ENCODE peak calls at places on chromosomes 3 and 15, in six cellular contexts. H, Z, A, B, P and U are unnamed samples.

GRCh38 chr3:63864008-63864871 is 573 bp downstream of the ATXN7 start:
- DNase-seq in Z (no peak), P (peak), B (no peak), A (peak), H (peak), U (peak)

GRCh38 chr3:107208796-107209195 is 168.4 kb upstream of the CCDC54 start:
- DNase-seq in A (no peak), B (no peak), P (no peak), Z (no peak), H (no peak), U (no peak)

GRCh38 chr3:16350041-16350952 is 85.3 kb downstream of the OXNAD1 start:
- DNase-seq in A (no peak), B (no peak), H (no peak), P (no peak), Z (no peak), U (no peak)

GRCh38 chr15:83930813-83931212 is 276.9 kb downstream of the ADAMTSL3 start:
- DNase-seq in H (no peak), P (no peak), B (no peak), A (no peak), Z (no peak), U (peak)

GRCh38 chr3:139793408-139793807 is 115.6 kb upstream of the NMNAT3 start:
- DNase-seq in B (no peak), H (no peak), A (no peak), P (no peak), Z (no peak), U (no peak)

GRCh38 chr3:42683875-42684593 is 1.3 kb upstream of the KLHL40 start:
- DNase-seq in P (peak), B (peak), H (peak), Z (no peak), A (peak), U (peak)

GRCh38 chr3:117630885-117631284 is 921.3 kb downstream of the TUSC7 start:
- DNase-seq in A (no peak), H (no peak), Z (no peak), B (no peak), P (no peak), U (no peak)

GRCh38 chr15:85525755-85526154 is 145.4 kb downstream of the AKAP13 start:
- DNase-seq in B (no peak), A (no peak), Z (no peak), H (no peak), P (no peak), U (no peak)

GRCh38 chr15:63060699-63061098 is 18.2 kb downstream of the TPM1 start:
- DNase-seq in Z (no peak), B (no peak), H (peak), A (no peak), P (no peak), U (no peak)

GRCh38 chr3:161576733-161577510 is 80.3 kb downstream of the OTOL1 start:
- DNase-seq in B (no peak), A (no peak), P (no peak), Z (no peak), H (no peak), U (no peak)

GRCh38 chr3:16427309-16427965 is 86.1 kb downstream of the RFTN1 start:
- DNase-seq in B (peak), H (no peak), P (peak), Z (no peak), A (no peak), U (no peak)

GRCh38 chr3:9408546-9408945 is 11.1 kb downstream of the SETD5 start:
- DNase-seq in A (no peak), P (no peak), Z (no peak), H (no peak), B (no peak), U (no peak)

GRCh38 chr3:86988235-86988634 is 2.7 kb downstream of the VGLL3 start:
- DNase-seq in A (no peak), H (no peak), B (no peak), Z (no peak), P (no peak), U (no peak)

GRCh38 chr3:13638927-13639326 is 90.0 kb downstream of the FBLN2 start:
- DNase-seq in A (no peak), H (no peak), P (no peak), Z (no peak), B (no peak), U (no peak)

GRCh38 chr3:46865546-46865945 is 2.3 kb upstream of the MYL3 start:
- DNase-seq in H (peak), B (no peak), A (no peak), Z (no peak), P (no peak), U (no peak)

GRCh38 chr3:194265505-194265892 is 85.6 kb downstream of the CPN2 start:
- DNase-seq in A (no peak), P (peak), B (no peak), Z (no peak), H (peak), U (peak)

GRCh38 chr3:11719406-11720219 is 75.9 kb upstream of the VGLL4 start:
- DNase-seq in A (peak), P (peak), B (no peak), Z (no peak), H (peak), U (peak)

GRCh38 chr3:160150066-160150465 is 75.2 kb upstream of the C3orf80 start:
- DNase-seq in Z (no peak), P (no peak), B (no peak), A (no peak), H (no peak), U (no peak)

GRCh38 chr3:69084668-69085542 is at the start of gene ARL6IP5:
- DNase-seq in H (peak), P (peak), Z (peak), A (peak), B (peak), U (peak)

GRCh38 chr3:69088033-69088432 is 3.3 kb downstream of the ARL6IP5 start:
- DNase-seq in B (peak), H (no peak), Z (no peak), P (no peak), A (peak), U (no peak)

GRCh38 chr3:69086133-69086722 is 1.5 kb downstream of the ARL6IP5 start:
- DNase-seq in B (peak), Z (no peak), A (peak), H (peak), P (peak), U (peak)

GRCh38 chr3:69085543-69086132 is 901 bp downstream of the ARL6IP5 start:
- DNase-seq in P (peak), A (no peak), Z (no peak), H (peak), B (no peak), U (peak)

GRCh38 chr3:69087030-69087791 is 2.5 kb downstream of the ARL6IP5 start:
- DNase-seq in A (no peak), B (no peak), H (no peak), Z (no peak), P (no peak), U (no peak)
- H3K4me3 ChIP-seq in A (peak), B (no peak), H (peak), Z (peak), P (no peak), U (peak)

GRCh38 chr15:53851110-53851833 is 91.8 kb upstream of the WDR72 start:
- DNase-seq in Z (no peak), H (no peak), P (no peak), A (no peak), B (no peak), U (no peak)
- H3K4me3 ChIP-seq in Z (no peak), H (no peak), P (no peak), A (no peak), B (no peak), U (no peak)

GRCh38 chr3:124854027-124854426 is 33.1 kb downstream of the ITGB5 start:
- DNase-seq in H (no peak), Z (no peak), P (no peak), B (no peak), A (no peak), U (no peak)

GRCh38 chr3:124853446-124853845 is 33.7 kb downstream of the ITGB5 start:
- DNase-seq in A (no peak), P (no peak), B (no peak), Z (no peak), H (no peak), U (no peak)

GRCh38 chr3:124859025-124859424 is 28.1 kb downstream of the ITGB5 start:
- DNase-seq in P (no peak), A (peak), H (no peak), B (peak), Z (no peak), U (no peak)

GRCh38 chr3:124858275-124858674 is 28.9 kb downstream of the ITGB5 start:
- DNase-seq in A (no peak), B (no peak), P (no peak), H (no peak), Z (no peak), U (no peak)

GRCh38 chr3:124856687-124857086 is 30.5 kb downstream of the ITGB5 start:
- DNase-seq in H (no peak), A (no peak), B (no peak), P (no peak), Z (no peak), U (no peak)
- H3K4me3 ChIP-seq in H (no peak), A (no peak), B (no peak), P (no peak), Z (no peak), U (no peak)

GRCh38 chr15:66570842-66571241 is 5.0 kb upstream of the LCTL start:
- DNase-seq in Z (no peak), B (no peak), H (no peak), P (no peak), A (no peak), U (no peak)

GRCh38 chr15:66570327-66570726 is 4.5 kb upstream of the LCTL start:
- DNase-seq in B (no peak), P (no peak), A (no peak), H (no peak), Z (no peak), U (no peak)

GRCh38 chr15:66573719-66574641 is 8.2 kb upstream of the LCTL start:
- DNase-seq in B (no peak), H (no peak), P (no peak), A (no peak), Z (no peak), U (no peak)

GRCh38 chr15:66569461-66570137 is 3.8 kb upstream of the LCTL start:
- DNase-seq in H (no peak), A (no peak), B (no peak), Z (no peak), P (no peak), U (no peak)

GRCh38 chr15:66573348-66573718 is 7.5 kb upstream of the LCTL start:
- DNase-seq in Z (no peak), P (no peak), B (no peak), A (no peak), H (no peak), U (no peak)
- H3K4me3 ChIP-seq in Z (no peak), P (no peak), B (no peak), A (no peak), H (no peak), U (no peak)

DNA sequence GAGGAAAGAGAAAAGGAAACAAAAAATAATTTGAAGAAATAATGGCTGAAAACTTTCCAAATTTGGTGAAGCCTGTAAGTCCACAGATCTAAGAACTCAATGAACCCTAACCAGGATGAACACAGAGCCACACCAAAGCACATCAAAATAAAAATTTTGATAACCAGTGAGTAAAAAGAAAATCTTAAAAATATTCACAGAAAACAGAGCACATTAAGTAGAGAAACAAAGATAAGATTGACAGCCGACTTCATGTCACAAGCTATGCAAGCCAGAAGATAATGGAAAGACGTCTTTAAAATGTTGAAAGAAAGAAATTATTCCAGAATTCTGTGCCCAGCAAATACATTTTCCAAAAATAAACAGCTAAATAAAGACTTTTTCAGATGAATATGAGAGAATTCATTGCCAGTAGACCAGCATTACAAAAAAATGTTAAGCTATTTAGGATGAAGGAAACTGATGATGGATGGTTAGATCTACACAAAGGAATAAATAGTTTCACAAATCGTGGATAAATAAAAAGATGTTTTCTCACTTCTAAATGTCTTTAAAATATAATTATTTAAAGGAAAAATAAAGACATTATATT is 140.2 kb upstream of the SKOR1 start:
- DNase-seq in A (no peak), H (no peak), B (no peak), P (no peak), Z (no peak), U (no peak)
- H3K4me3 ChIP-seq in A (no peak), H (no peak), B (no peak), P (no peak), Z (no peak), U (no peak)